ENCODE peak calls at places on chromosomes 5 and 9, in ten cellular contexts. One of them, this sample, is unnamed.

GRCh38 chr5:133978943-133979342 is 10.5 kb upstream of the C5orf15 start:
- DNase-seq in GM04504: no peak
- DNase-seq in activated naive CD8-positive, alpha-beta T cell treated with anti-CD3 and anti-CD28 coated beads, Interleukin-2, amount 50 U/mL, for 24 hours: no peak
- DNase-seq in AG10803: no peak
- DNase-seq in GM13976: no peak
- DNase-seq in LHCN-M2: no peak
- DNase-seq in PC-3: no peak
- DNase-seq in AG08395: no peak
- DNase-seq in activated CD4-positive, alpha-beta T cell treated with anti-CD3 and anti-CD28 coated beads, Interleukin-2, amount 10 ng/mL, durations not matched to agents 7 days and 5 days: no peak
- DNase-seq in nucleus accumbens: no peak
- DNase-seq in this sample: no peak

GRCh38 chr5:117652640-117653280 is 1078.1 kb upstream of the SEMA6A start:
- DNase-seq in activated naive CD8-positive, alpha-beta T cell treated with anti-CD3 and anti-CD28 coated beads, Interleukin-2, amount 50 U/mL, for 24 hours: no peak
- DNase-seq in PC-3: no peak
- DNase-seq in AG10803: no peak
- DNase-seq in GM13976: no peak
- DNase-seq in AG08395: no peak
- DNase-seq in activated CD4-positive, alpha-beta T cell treated with anti-CD3 and anti-CD28 coated beads, Interleukin-2, amount 10 ng/mL, durations not matched to agents 7 days and 5 days: no peak
- DNase-seq in LHCN-M2: peak; percentile 90
- DNase-seq in nucleus accumbens: no peak
- DNase-seq in GM04504: no peak
- DNase-seq in this sample: peak; percentile 59

GRCh38 chr5:136811551-136811950 is 446.2 kb upstream of the TRPC7 start:
- DNase-seq in AG10803: peak; percentile 81
- DNase-seq in GM04504: peak; percentile 68
- DNase-seq in PC-3: peak; percentile 83
- DNase-seq in LHCN-M2: peak; percentile 90
- DNase-seq in nucleus accumbens: no peak
- DNase-seq in GM13976: no peak
- DNase-seq in AG08395: peak; percentile 86
- DNase-seq in activated CD4-positive, alpha-beta T cell treated with anti-CD3 and anti-CD28 coated beads, Interleukin-2, amount 10 ng/mL, durations not matched to agents 7 days and 5 days: no peak
- DNase-seq in activated naive CD8-positive, alpha-beta T cell treated with anti-CD3 and anti-CD28 coated beads, Interleukin-2, amount 50 U/mL, for 24 hours: no peak
- DNase-seq in this sample: peak; percentile 88

GRCh38 chr5:135553688-135554462 is 18.1 kb upstream of the NEUROG1 start:
- DNase-seq in nucleus accumbens: peak; percentile 38
- DNase-seq in activated naive CD8-positive, alpha-beta T cell treated with anti-CD3 and anti-CD28 coated beads, Interleukin-2, amount 50 U/mL, for 24 hours: no peak
- DNase-seq in PC-3: peak; percentile 63
- DNase-seq in GM13976: no peak
- DNase-seq in GM04504: no peak
- DNase-seq in activated CD4-positive, alpha-beta T cell treated with anti-CD3 and anti-CD28 coated beads, Interleukin-2, amount 10 ng/mL, durations not matched to agents 7 days and 5 days: no peak
- DNase-seq in LHCN-M2: peak; percentile 29
- DNase-seq in AG10803: peak; percentile 21
- DNase-seq in AG08395: peak; percentile 64
- DNase-seq in this sample: peak; percentile 23

GRCh38 chr5:123438902-123439301 is 15.7 kb upstream of the CEP120 start:
- DNase-seq in activated naive CD8-positive, alpha-beta T cell treated with anti-CD3 and anti-CD28 coated beads, Interleukin-2, amount 50 U/mL, for 24 hours: no peak
- DNase-seq in GM04504: no peak
- DNase-seq in activated CD4-positive, alpha-beta T cell treated with anti-CD3 and anti-CD28 coated beads, Interleukin-2, amount 10 ng/mL, durations not matched to agents 7 days and 5 days: peak; percentile 24
- DNase-seq in PC-3: peak; percentile 53
- DNase-seq in nucleus accumbens: no peak
- DNase-seq in AG08395: no peak
- DNase-seq in LHCN-M2: no peak
- DNase-seq in AG10803: no peak
- DNase-seq in GM13976: no peak
- DNase-seq in this sample: no peak

GRCh38 chr9:132584616-132585560 is 2.5 kb downstream of the BARHL1 start:
- DNase-seq in LHCN-M2: peak; percentile 30
- DNase-seq in GM04504: no peak
- DNase-seq in activated CD4-positive, alpha-beta T cell treated with anti-CD3 and anti-CD28 coated beads, Interleukin-2, amount 10 ng/mL, durations not matched to agents 7 days and 5 days: no peak
- DNase-seq in PC-3: peak; percentile 4
- DNase-seq in nucleus accumbens: no peak
- DNase-seq in AG08395: peak; percentile 44
- DNase-seq in activated naive CD8-positive, alpha-beta T cell treated with anti-CD3 and anti-CD28 coated beads, Interleukin-2, amount 50 U/mL, for 24 hours: no peak
- DNase-seq in GM13976: no peak
- DNase-seq in AG10803: peak; percentile 12
- DNase-seq in this sample: no peak

GRCh38 chr9:133242241-133242640 is 32.8 kb downstream of the ABO start:
- DNase-seq in GM04504: no peak
- DNase-seq in GM13976: no peak
- DNase-seq in activated CD4-positive, alpha-beta T cell treated with anti-CD3 and anti-CD28 coated beads, Interleukin-2, amount 10 ng/mL, durations not matched to agents 7 days and 5 days: no peak
- DNase-seq in AG08395: no peak
- DNase-seq in LHCN-M2: no peak
- DNase-seq in AG10803: no peak
- DNase-seq in PC-3: no peak
- DNase-seq in nucleus accumbens: no peak
- DNase-seq in activated naive CD8-positive, alpha-beta T cell treated with anti-CD3 and anti-CD28 coated beads, Interleukin-2, amount 50 U/mL, for 24 hours: no peak
- DNase-seq in this sample: no peak

GRCh38 chr5:81971086-81971693 is 633 bp upstream of the ATG10 start:
- DNase-seq in activated naive CD8-positive, alpha-beta T cell treated with anti-CD3 and anti-CD28 coated beads, Interleukin-2, amount 50 U/mL, for 24 hours: peak; percentile 7
- DNase-seq in nucleus accumbens: no peak
- DNase-seq in GM13976: peak; percentile 67
- DNase-seq in activated CD4-positive, alpha-beta T cell treated with anti-CD3 and anti-CD28 coated beads, Interleukin-2, amount 10 ng/mL, durations not matched to agents 7 days and 5 days: peak; percentile 22
- DNase-seq in AG08395: peak; percentile 24
- DNase-seq in PC-3: no peak
- DNase-seq in LHCN-M2: peak; percentile 24
- DNase-seq in AG10803: no peak
- DNase-seq in GM04504: no peak
- DNase-seq in this sample: no peak

GRCh38 chr9:18778846-18779245 is 254.2 kb downstream of the SAXO1 start:
- DNase-seq in GM04504: no peak
- DNase-seq in PC-3: no peak
- DNase-seq in AG10803: no peak
- DNase-seq in nucleus accumbens: no peak
- DNase-seq in AG08395: no peak
- DNase-seq in LHCN-M2: no peak
- DNase-seq in activated naive CD8-positive, alpha-beta T cell treated with anti-CD3 and anti-CD28 coated beads, Interleukin-2, amount 50 U/mL, for 24 hours: no peak
- DNase-seq in GM13976: no peak
- DNase-seq in activated CD4-positive, alpha-beta T cell treated with anti-CD3 and anti-CD28 coated beads, Interleukin-2, amount 10 ng/mL, durations not matched to agents 7 days and 5 days: no peak
- DNase-seq in this sample: no peak

GRCh38 chr5:110262754-110263153 is 463.7 kb downstream of the TMEM232 start:
- DNase-seq in GM13976: no peak
- DNase-seq in nucleus accumbens: no peak
- DNase-seq in activated naive CD8-positive, alpha-beta T cell treated with anti-CD3 and anti-CD28 coated beads, Interleukin-2, amount 50 U/mL, for 24 hours: no peak
- DNase-seq in LHCN-M2: no peak
- DNase-seq in AG08395: peak; percentile 19
- DNase-seq in activated CD4-positive, alpha-beta T cell treated with anti-CD3 and anti-CD28 coated beads, Interleukin-2, amount 10 ng/mL, durations not matched to agents 7 days and 5 days: no peak
- DNase-seq in PC-3: no peak
- DNase-seq in GM04504: peak; percentile 26
- DNase-seq in AG10803: peak; percentile 42
- DNase-seq in this sample: no peak

GRCh38 chr5:62000646-62001045 is 305.4 kb upstream of the KIF2A start:
- DNase-seq in activated naive CD8-positive, alpha-beta T cell treated with anti-CD3 and anti-CD28 coated beads, Interleukin-2, amount 50 U/mL, for 24 hours: no peak
- DNase-seq in AG10803: no peak
- DNase-seq in LHCN-M2: no peak
- DNase-seq in PC-3: no peak
- DNase-seq in nucleus accumbens: no peak
- DNase-seq in activated CD4-positive, alpha-beta T cell treated with anti-CD3 and anti-CD28 coated beads, Interleukin-2, amount 10 ng/mL, durations not matched to agents 7 days and 5 days: no peak
- DNase-seq in AG08395: no peak
- DNase-seq in GM13976: no peak
- DNase-seq in GM04504: no peak
- DNase-seq in this sample: no peak

GRCh38 chr5:134026521-134027202 is 21.9 kb upstream of the VDAC1 start:
- DNase-seq in AG10803: peak; percentile 63
- DNase-seq in PC-3: peak; percentile 73
- DNase-seq in LHCN-M2: peak; percentile 60
- DNase-seq in GM04504: peak; percentile 17
- DNase-seq in GM13976: peak; percentile 80
- DNase-seq in AG08395: peak; percentile 46
- DNase-seq in activated CD4-positive, alpha-beta T cell treated with anti-CD3 and anti-CD28 coated beads, Interleukin-2, amount 10 ng/mL, durations not matched to agents 7 days and 5 days: peak; percentile 70
- DNase-seq in activated naive CD8-positive, alpha-beta T cell treated with anti-CD3 and anti-CD28 coated beads, Interleukin-2, amount 50 U/mL, for 24 hours: peak; percentile 45
- DNase-seq in nucleus accumbens: no peak
- DNase-seq in this sample: peak; percentile 61

GRCh38 chr5:39137391-39138181 is 63.4 kb upstream of the RICTOR start:
- DNase-seq in PC-3: peak; percentile 43
- DNase-seq in nucleus accumbens: no peak
- DNase-seq in activated CD4-positive, alpha-beta T cell treated with anti-CD3 and anti-CD28 coated beads, Interleukin-2, amount 10 ng/mL, durations not matched to agents 7 days and 5 days: no peak
- DNase-seq in AG08395: no peak
- DNase-seq in activated naive CD8-positive, alpha-beta T cell treated with anti-CD3 and anti-CD28 coated beads, Interleukin-2, amount 50 U/mL, for 24 hours: no peak
- DNase-seq in AG10803: no peak
- DNase-seq in GM04504: no peak
- DNase-seq in GM13976: no peak
- DNase-seq in LHCN-M2: no peak
- DNase-seq in this sample: no peak

This sample was measured in myocyte.